ENCODE peak calls at places on chromosomes 6 and 20, in six cellular contexts. T is K562, C is Panc1, D is HCT116, M is GM23338, J is upper lobe of left lung. X is an unnamed sample.

GRCh38 chr6:148649454-148649963 is 97.3 kb upstream of the UST start:
- ATAC-seq in J (no peak), D (no peak), M (no peak), T (no peak), C (no peak), X (no peak)

GRCh38 chr6:148677594-148678476 is 69.0 kb upstream of the UST start:
- ATAC-seq in M (no peak), D (no peak), J (no peak), C (no peak), T (no peak), X (no peak)

GRCh38 chr20:41394081-41394480 is 27.5 kb upstream of the EMILIN3 start:
- ATAC-seq in T (no peak), D (no peak), J (no peak), M (no peak), C (no peak), X (no peak)

GRCh38 chr6:8075704-8076103 is 11.5 kb upstream of the BLOC1S5 start:
- ATAC-seq in J (no peak), M (no peak), D (no peak), T (no peak), C (no peak), X (no peak)

GRCh38 chr20:2108498-2108897 is 6.9 kb downstream of the STK35 start:
- ATAC-seq in M (no peak), J (no peak), C (no peak), T (no peak), D (no peak), X (no peak)

GRCh38 chr6:135233676-135234491 is 52.8 kb downstream of the MYB start:
- ATAC-seq in M (no peak), J (no peak), T (peak; percentile 18), D (no peak), C (no peak), X (no peak)

GRCh38 chr20:43255877-43256276 is 66.2 kb upstream of the PTPRT start:
- ATAC-seq in C (no peak), J (no peak), M (no peak), T (no peak), D (no peak), X (no peak)

GRCh38 chr6:144634371-144634770 is 349.2 kb downstream of the UTRN start:
- ATAC-seq in M (no peak), C (no peak), T (no peak), J (no peak), D (no peak), X (no peak)

GRCh38 chr6:165552248-165552736 is 110.7 kb downstream of the PDE10A start:
- ATAC-seq in M (peak; percentile 73), J (no peak), C (peak; percentile 65), T (no peak), D (no peak), X (no peak)

GRCh38 chr20:25032478-25033183 is 25.3 kb downstream of the ACSS1 start:
- ATAC-seq in T (peak; percentile 42), J (no peak), D (no peak), M (peak; percentile 94), C (peak; percentile 71), X (peak; percentile 57)

GRCh38 chr20:62120990-62121775 is 1.1 kb upstream of the LSM14B start:
- ATAC-seq in C (peak; percentile 20), T (peak; percentile 25), M (no peak), D (peak; percentile 20), J (no peak), X (peak; percentile 5)

GRCh38 chr6:103895136-103895535 is 964.6 kb downstream of the HACE1 start:
- ATAC-seq in D (no peak), C (no peak), M (no peak), T (no peak), J (no peak), X (no peak)

GRCh38 chr6:16700202-16700997 is 60.9 kb downstream of the ATXN1 start:
- ATAC-seq in M (peak; percentile 39), J (no peak), T (no peak), C (peak; percentile 43), D (no peak), X (peak; percentile 36)

GRCh38 chr6:119717942-119718341 is 368.4 kb upstream of the MAN1A1 start:
- ATAC-seq in C (no peak), T (no peak), M (no peak), J (no peak), D (no peak), X (no peak)

GRCh38 chr6:116271309-116271708 is 8.4 kb downstream of the TSPYL1 start:
- ATAC-seq in M (peak; percentile 73), J (no peak), C (no peak), D (no peak), T (no peak), X (no peak)

GRCh38 chr6:121651420-121651819 is 216.0 kb downstream of the GJA1 start:
- ATAC-seq in D (no peak), C (no peak), M (no peak), T (no peak), J (peak; percentile 61), X (peak; percentile 30)

GRCh38 chr6:52966101-52966500 is 29.0 kb downstream of the GSTA4 start:
- ATAC-seq in J (no peak), C (no peak), M (no peak), T (no peak), D (no peak), X (no peak)

GRCh38 chr6:35154262-35154661 is 13.1 kb upstream of the TCP11 start:
- ATAC-seq in J (no peak), C (no peak), D (no peak), T (no peak), M (no peak), X (no peak)

GRCh38 chr6:129875610-129876515 is 14.7 kb upstream of the TMEM244 start:
- ATAC-seq in M (no peak), C (no peak), D (no peak), T (no peak), J (no peak), X (no peak)

GRCh38 chr6:154605207-154605877 is 94.9 kb upstream of the CNKSR3 start:
- ATAC-seq in J (no peak), M (no peak), T (no peak), D (no peak), C (no peak), X (no peak)

GRCh38 chr6:45494734-45495133 is 117.0 kb upstream of the SUPT3H start:
- ATAC-seq in C (no peak), J (no peak), D (no peak), T (no peak), M (no peak), X (no peak)

GRCh38 chr6:22041797-22042489 is 254.9 kb downstream of the PRL start:
- ATAC-seq in C (no peak), J (no peak), M (no peak), T (no peak), D (no peak), X (no peak)

GRCh38 chr6:22042713-22043112 is 254.1 kb downstream of the PRL start:
- ATAC-seq in M (no peak), D (no peak), T (peak; percentile 36), J (no peak), C (no peak), X (peak; percentile 34)

GRCh38 chr6:22049002-22049401 is 247.8 kb downstream of the PRL start:
- ATAC-seq in C (no peak), J (no peak), D (no peak), M (no peak), T (no peak), X (no peak)

GRCh38 chr6:22045261-22045912 is 251.4 kb downstream of the PRL start:
- ATAC-seq in T (no peak), M (no peak), D (no peak), C (no peak), J (no peak), X (no peak)

GRCh38 chr6:22043284-22043962 is 253.4 kb downstream of the PRL start:
- ATAC-seq in T (peak; percentile 62), M (peak; percentile 25), D (no peak), J (peak; percentile 57), C (no peak), X (peak; percentile 53)
- TF ChIP-seq POLR2AphosphoS5 in T (no peak), M (no peak), D (no peak), J (no peak), C (no peak), X (no peak)

GRCh38 chr6:117280922-117281321 is 15.6 kb downstream of the VGLL2 start:
- ATAC-seq in T (peak; percentile 89), C (peak; percentile 42), D (peak; percentile 80), J (no peak), M (peak; percentile 64), X (no peak)
- TF ChIP-seq CTCF in T (peak; percentile 43), C (peak; percentile 63), D (peak; percentile 23), J (no peak), M (peak; percentile 63), X (no peak)

DNA sequence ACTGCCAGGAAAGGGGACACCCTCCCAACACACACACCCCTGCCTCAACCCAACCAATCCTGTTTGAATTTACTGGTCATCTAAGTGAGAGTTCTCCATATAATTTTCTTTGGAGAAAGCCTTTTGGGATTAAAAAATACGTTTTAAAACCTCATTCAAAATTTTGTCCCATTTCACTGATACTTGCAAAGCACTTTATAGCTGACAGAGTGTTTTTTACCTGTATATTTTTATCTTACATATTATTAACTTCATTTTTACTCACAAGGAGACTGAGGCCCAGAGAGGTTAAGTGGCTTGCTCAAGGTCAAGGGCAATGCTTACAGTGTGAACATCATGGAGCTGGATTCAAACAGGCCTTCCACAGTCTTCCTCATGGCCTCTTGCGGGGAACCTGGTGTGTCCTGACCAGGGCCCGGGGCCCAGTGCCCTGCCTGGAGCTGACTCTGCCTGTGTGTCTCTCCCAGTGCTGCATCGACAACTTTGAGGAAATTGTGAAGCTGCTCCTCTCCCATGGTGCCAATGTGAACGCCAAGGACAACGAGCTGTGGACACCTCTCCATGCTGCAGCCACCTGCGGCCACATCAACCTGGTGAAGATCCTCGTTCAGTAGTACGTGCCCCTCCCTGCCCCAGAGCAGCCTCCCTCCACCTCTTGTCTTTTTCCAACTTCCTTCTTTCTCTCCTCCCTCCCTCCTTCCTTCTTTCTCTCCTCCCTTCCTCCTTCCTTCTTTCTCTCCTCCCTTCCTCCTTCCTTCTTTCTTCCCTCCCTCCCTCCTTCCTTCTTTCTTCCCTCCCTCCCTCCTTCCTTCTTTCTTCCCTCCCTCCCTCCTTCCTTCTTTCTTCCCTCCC is 30.9 kb upstream of the FAM83D start:
- ATAC-seq in C (no peak), D (no peak), T (no peak), J (no peak), M (no peak), X (no peak)
- H3K27ac ChIP-seq in C (no peak overlapping the region), D (no peak overlapping the region), T (no peak overlapping the region), J (no peak overlapping the region), M (no peak overlapping the region), X (no peak overlapping the region)

GRCh38 chr6:15352229-15352628 is 106.4 kb downstream of the JARID2 start:
- ATAC-seq in M (no peak), C (no peak), J (no peak), T (peak; percentile 9), D (no peak), X (no peak)

GRCh38 chr6:15352884-15353283 is 107.0 kb downstream of the JARID2 start:
- ATAC-seq in C (no peak), M (no peak), T (no peak), J (no peak), D (no peak), X (no peak)

GRCh38 chr6:15350386-15351083 is 104.7 kb downstream of the JARID2 start:
- ATAC-seq in M (no peak), D (no peak), C (no peak), T (no peak), J (no peak), X (no peak)

GRCh38 chr6:15349379-15349778 is 103.5 kb downstream of the JARID2 start:
- ATAC-seq in C (no peak), T (no peak), J (no peak), M (no peak), D (no peak), X (no peak)

DNA sequence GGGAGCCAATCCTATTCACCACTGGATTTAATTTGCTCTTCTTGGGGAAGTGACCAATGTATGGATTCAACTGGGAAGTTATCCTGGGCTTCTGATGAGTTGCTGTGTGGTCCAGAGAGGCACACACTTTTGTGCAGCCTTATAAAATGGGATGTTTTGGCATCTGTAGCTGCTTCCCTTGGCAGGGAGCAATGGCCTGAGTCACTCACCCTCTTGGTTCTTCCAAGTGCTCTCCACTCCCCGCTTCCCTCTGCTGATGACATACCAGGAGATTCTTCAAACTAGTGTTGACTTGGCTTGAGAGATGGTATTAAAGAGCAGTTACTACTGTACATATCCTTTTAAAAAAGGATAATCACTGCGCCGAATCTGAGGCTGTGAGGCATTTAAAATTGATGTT is 105.8 kb downstream of the JARID2 start:
- ATAC-seq in D (no peak), J (peak; percentile 61), T (peak; percentile 28), M (peak; percentile 18), C (no peak), X (peak; percentile 78)
- TF ChIP-seq POLR2AphosphoS5 in D (no peak), J (no peak), T (no peak), M (no peak), C (no peak), X (peak; percentile 39)